ENCODE peak calls at places on chromosomes 11 and 22, in four cellular contexts. D is IMR-90, P is H1, K is H9. W is an unnamed sample.

GRCh38 chr11:120032766-120033390 is 105.0 kb downstream of the TRIM29 start:
- DNase-seq in D (no peak), P (peak; percentile 27), K (peak; percentile 20), W (no peak)

GRCh38 chr11:131760191-131760951 is 390.0 kb downstream of the NTM start:
- DNase-seq in P (peak; percentile 63), D (peak; percentile 95), K (peak; percentile 75), W (peak; percentile 66)

GRCh38 chr11:59753650-59754493 is 1.3 kb upstream of the STX3 start:
- DNase-seq in P (peak; percentile 92), K (peak; percentile 80), D (peak; percentile 63), W (peak; percentile 82)

GRCh38 chr22:19215360-19215759 is 36.8 kb upstream of the SLC25A1 start:
- DNase-seq in P (no peak), D (no peak), K (no peak), W (no peak)

GRCh38 chr11:118398797-118399564 is 2.4 kb upstream of the ATP5MG start:
- DNase-seq in P (no peak), K (no peak), D (peak; percentile 26), W (no peak)

GRCh38 chr22:33747576-33748180 is 172.6 kb downstream of the LARGE1 start:
- DNase-seq in K (no peak), D (no peak), P (no peak), W (no peak)

GRCh38 chr11:102564110-102564509 is 33.6 kb upstream of the MMP7 start:
- DNase-seq in K (no peak), D (peak; percentile 88), P (no peak), W (no peak)

GRCh38 chr22:44396021-44396726 is 83.4 kb upstream of the SHISAL1 start:
- DNase-seq in D (no peak), P (peak; percentile 26), K (peak; percentile 12), W (no peak)

GRCh38 chr22:42785706-42786499 is 65.2 kb upstream of the A4GALT start:
- DNase-seq in K (no peak), D (no peak), P (no peak), W (no peak)

GRCh38 chr11:126716456-126717083 is 284.0 kb downstream of the KIRREL3 start:
- DNase-seq in D (peak; percentile 43), K (peak; percentile 57), P (peak; percentile 83), W (peak; percentile 80)

GRCh38 chr22:44907765-44908737 is 101.8 kb downstream of the PHF21B start:
- DNase-seq in P (no peak), K (no peak), D (no peak), W (no peak)

DNA sequence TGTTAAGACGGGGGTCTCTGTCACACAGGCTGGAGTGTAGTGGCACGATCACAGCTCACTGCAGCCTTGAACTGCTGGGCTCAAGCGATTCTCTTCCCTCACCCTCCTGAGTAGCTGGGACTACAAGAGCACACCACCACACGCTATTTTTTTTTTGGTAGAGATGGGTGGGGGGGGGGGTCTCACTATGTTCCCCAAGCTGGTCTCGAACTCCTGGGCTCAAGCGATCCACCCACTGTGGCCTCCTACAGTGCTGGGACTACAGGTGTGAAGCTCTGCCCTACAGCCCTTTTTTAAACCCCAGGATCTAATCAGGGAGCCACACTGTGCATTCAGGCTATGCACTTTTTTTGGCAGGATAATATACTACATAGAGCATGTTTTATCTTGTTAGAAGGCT is 1.4 kb upstream of the DHCR7 start:
- DNase-seq in D (no peak), P (no peak), K (no peak), W (no peak)
- H3K4me1 ChIP-seq in D (peaks cover 9% of the 10 kb centered on the region), P (peaks cover 11% of the 10 kb centered on the region), K (peaks cover 4% of the 10 kb centered on the region), W (peaks cover 5% of the 10 kb centered on the region)

GRCh38 chr11:92852946-92853345 is 116.5 kb upstream of the MTNR1B start:
- DNase-seq in D (no peak), P (no peak), K (no peak), W (peak; percentile 41)

GRCh38 chr11:92859290-92859689 is 110.2 kb upstream of the MTNR1B start:
- DNase-seq in K (no peak), D (no peak), P (no peak), W (no peak)

GRCh38 chr11:92854162-92854561 is 115.3 kb upstream of the MTNR1B start:
- DNase-seq in D (no peak), P (no peak), K (no peak), W (no peak)

GRCh38 chr11:92852203-92852602 is 117.2 kb upstream of the MTNR1B start:
- DNase-seq in D (no peak), K (no peak), P (no peak), W (no peak)

GRCh38 chr11:92854952-92855351 is 114.5 kb upstream of the MTNR1B start:
- DNase-seq in D (no peak), P (no peak), K (no peak), W (no peak)
- H3K18ac ChIP-seq in D (no peak overlapping the region), P (no peak overlapping the region), K (no peak overlapping the region), W (no peak overlapping the region)

GRCh38 chr22:36165161-36165560 is 4.6 kb upstream of the APOL3 start:
- DNase-seq in P (no peak), D (no peak), K (no peak), W (no peak)
- H4K5ac ChIP-seq in P (no peak overlapping the region), D (no peak overlapping the region), K (no peak overlapping the region), W (no peak overlapping the region)

GRCh38 chr11:113245216-113245615 is 69.2 kb upstream of the TTC12 start:
- DNase-seq in P (no peak), D (no peak), K (no peak), W (no peak)
- H3K4me1 ChIP-seq in P (peaks cover 8% of the 10 kb centered on the region), D (peaks cover 5% of the 10 kb centered on the region), K (peaks cover 3% of the 10 kb centered on the region), W (peaks cover 9% of the 10 kb centered on the region)

DNA sequence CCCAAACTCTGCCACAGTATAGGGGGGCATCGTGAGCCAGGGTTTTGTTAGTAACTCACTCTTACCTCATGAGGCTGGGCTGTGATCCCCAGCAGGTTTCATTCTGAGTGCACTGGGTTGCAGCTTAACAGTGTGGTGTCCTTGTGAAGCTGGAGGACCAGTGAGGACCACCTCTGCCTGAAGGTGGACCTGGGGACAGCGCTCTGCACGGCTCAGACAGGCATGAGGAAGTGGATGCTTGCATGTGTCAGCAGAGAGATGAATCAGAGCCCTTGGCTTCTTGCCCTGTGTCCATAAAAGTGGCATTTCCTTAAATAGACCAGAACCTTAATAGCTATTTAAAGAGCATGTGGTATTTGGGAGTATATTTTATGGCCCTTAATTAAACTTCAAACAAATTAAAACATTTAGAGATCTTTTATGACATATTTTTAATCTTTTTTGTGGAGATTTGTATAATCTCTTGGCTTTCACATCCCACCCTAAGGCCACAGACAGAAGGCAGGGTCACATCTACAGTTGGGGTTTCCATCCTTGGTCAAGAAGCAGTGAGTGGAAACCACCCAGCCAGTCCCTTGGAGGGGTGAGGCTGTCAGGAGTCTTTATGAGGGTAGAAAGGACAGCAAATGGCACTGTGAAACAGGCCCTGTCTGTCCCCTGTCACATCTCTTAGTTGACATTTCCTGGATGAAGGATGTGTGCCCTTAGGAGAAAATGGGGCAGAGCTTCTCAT is 24.8 kb upstream of the ADORA2A start:
- DNase-seq in K (no peak), P (no peak), D (peak; percentile 94), W (no peak)
- H3K18ac ChIP-seq in K (no peak overlapping the region), P (no peak overlapping the region), D (peak overlapping the region; percentile 76), W (no peak overlapping the region)

DNA sequence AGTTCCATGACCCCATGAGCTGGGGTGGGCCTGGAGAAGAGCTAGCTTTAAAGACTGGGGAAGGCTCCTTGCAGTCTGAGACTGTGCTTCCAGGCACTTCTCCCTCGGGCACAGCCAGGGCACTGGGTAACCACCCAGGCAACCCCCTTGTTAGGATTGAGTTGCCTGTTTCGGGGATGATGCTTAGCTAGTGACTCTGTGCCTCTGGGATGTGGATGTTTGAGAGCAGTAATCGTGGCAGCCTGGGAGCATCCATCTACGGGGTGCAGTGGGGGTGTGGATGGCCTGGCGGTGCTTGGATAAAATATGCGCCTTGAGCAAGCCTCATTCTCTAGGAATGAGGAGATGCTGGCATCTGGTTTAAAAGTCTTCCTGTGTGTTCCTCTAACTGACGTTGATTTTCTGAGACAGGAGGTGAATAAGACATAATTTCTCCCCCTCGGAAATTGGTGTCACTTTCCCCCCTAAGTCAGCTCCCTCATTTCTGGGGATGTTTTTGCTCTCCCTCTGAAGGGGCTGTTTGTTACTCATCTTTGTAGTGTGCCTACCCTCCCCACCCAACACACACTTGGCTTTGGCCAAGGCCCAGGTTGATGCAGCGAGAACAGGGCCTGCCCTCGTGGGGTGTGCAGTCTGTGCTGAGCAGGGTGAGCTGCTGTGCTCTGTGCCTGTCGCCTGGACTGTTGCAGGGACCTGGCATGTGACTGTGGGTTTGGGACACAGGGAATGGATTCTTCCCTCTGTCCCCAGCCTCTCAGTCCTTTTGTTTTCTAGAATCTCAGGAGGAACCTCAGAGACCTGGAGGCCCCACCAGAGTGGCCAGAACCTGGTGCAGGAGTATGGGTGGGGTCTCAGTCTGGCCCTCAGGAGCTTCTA is 2.0 kb downstream of the GNAZ start:
- DNase-seq in K (no peak), P (no peak), D (peak; percentile 30), W (peak; percentile 16)
- H4K5ac ChIP-seq in K (no peak overlapping the region), P (no peak overlapping the region), D (no peak overlapping the region), W (no peak overlapping the region)

GRCh38 chr22:22820626-22821025 is 67.0 kb upstream of the IGLL5 start:
- DNase-seq in D (no peak), K (no peak), P (no peak), W (no peak)

GRCh38 chr22:22821340-22821739 is 66.3 kb upstream of the IGLL5 start:
- DNase-seq in D (no peak), P (no peak), K (no peak), W (no peak)

GRCh38 chr22:22818202-22818538 is 69.4 kb upstream of the IGLL5 start:
- DNase-seq in D (no peak), P (no peak), K (no peak), W (no peak)

GRCh38 chr22:22818861-22819855 is 68.5 kb upstream of the IGLL5 start:
- DNase-seq in P (no peak), D (no peak), K (no peak), W (no peak)

GRCh38 chr22:22820076-22820475 is 67.5 kb upstream of the IGLL5 start:
- DNase-seq in D (no peak), K (no peak), P (no peak), W (no peak)
- H3K4me1 ChIP-seq in D (no peaks in the 10 kb centered on the region), K (no peaks in the 10 kb centered on the region), P (no peaks in the 10 kb centered on the region), W (no peaks in the 10 kb centered on the region)

DNA sequence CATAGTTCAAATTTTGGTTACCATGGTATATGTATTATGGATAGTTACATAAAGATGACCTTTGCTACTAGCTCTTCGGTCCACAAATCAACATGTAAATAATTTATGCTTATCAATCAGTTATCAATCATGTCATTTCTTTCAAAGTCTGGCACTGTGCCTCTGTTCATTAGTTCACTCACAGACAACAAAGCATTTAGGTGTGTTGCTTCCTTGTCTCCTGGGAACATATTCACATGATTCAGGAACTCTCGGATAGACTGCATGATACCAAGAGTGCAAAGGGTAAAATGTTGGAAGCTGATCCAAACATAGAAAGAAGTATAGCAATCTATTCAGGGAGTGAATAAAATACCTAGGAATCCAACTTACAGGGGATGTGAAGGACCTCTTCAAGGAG is 14.3 kb upstream of the ACRV1 start:
- DNase-seq in K (no peak), P (no peak), D (no peak), W (no peak)
- H3K18ac ChIP-seq in K (no peak overlapping the region), P (no peak overlapping the region), D (no peak overlapping the region), W (no peak overlapping the region)

DNA sequence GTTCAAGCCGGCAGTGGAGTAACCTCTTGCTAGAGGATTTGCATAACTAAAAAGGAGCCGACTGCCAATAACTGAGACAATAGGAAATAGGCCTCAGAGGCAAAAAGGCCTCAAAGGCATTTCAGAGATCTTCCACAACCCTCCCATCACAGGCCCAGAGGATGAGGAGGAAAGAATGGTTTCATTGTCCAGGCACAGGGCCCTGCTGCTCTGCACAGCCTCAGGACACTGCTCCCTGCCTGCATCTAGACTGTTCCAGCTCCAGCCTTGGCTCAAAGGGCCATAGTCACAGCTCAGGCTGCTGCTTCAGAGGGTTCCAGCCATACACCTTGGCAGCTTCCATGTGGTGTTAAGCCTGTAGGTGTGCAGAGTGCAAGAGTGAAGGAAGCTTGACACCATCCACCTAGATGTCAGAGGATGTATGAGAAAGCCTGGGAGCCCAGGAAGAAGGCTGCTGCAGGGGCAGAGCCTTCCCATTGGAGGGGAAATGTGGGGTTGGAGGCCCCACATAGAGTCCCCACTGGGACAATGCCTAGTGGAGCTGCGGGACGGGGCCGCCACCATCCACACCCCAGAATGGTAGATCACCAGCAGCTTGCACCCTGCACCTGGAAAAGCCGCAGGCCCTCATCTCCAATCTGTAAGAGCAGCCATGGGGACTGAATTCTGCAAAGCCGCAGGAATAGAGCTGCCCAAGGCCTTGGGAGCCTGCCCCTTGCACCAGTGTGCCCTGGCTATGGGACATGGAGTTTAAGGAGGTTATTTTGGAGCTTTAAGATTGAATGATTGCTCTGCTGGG is 8.2 kb upstream of the LRP5 start:
- DNase-seq in K (no peak), P (no peak), D (no peak), W (no peak)
- H4K5ac ChIP-seq in K (no peak overlapping the region), P (no peak overlapping the region), D (no peak overlapping the region), W (no peak overlapping the region)